ENCODE peak calls at places on chromosome 10, in five cellular contexts. One of them, this sample, is unnamed.

GRCh38 chr10:130713105-130713504 is 576.9 kb downstream of the GLRX3 start:
- DNase-seq in stimulated activated CD4-positive, alpha-beta T cell treated with anti-CD3 and anti-CD28 coated beads, Interleukin-2, amount 100 ng/mL, for 48 hours: no peak
- DNase-seq in CD4-positive, alpha-beta memory T cell: no peak
- DNase-seq in brain microvascular endothelial cell: no peak
- DNase-seq in cardiac fibroblast: no peak
- DNase-seq in this sample: no peak

GRCh38 chr10:19041176-19041575 is 7.4 kb upstream of the MALRD1 start:
- DNase-seq in stimulated activated CD4-positive, alpha-beta T cell treated with anti-CD3 and anti-CD28 coated beads, Interleukin-2, amount 100 ng/mL, for 48 hours: no peak
- DNase-seq in CD4-positive, alpha-beta memory T cell: no peak
- DNase-seq in brain microvascular endothelial cell: no peak
- DNase-seq in cardiac fibroblast: no peak
- DNase-seq in this sample: no peak

GRCh38 chr10:58588673-58589265 is 76.1 kb downstream of the BICC1 start:
- DNase-seq in stimulated activated CD4-positive, alpha-beta T cell treated with anti-CD3 and anti-CD28 coated beads, Interleukin-2, amount 100 ng/mL, for 48 hours: no peak
- DNase-seq in CD4-positive, alpha-beta memory T cell: no peak
- DNase-seq in brain microvascular endothelial cell: no peak
- DNase-seq in cardiac fibroblast: no peak
- DNase-seq in this sample: peak; percentile 2

GRCh38 chr10:65570143-65571010 is 1355.5 kb upstream of the LRRTM3 start:
- DNase-seq in stimulated activated CD4-positive, alpha-beta T cell treated with anti-CD3 and anti-CD28 coated beads, Interleukin-2, amount 100 ng/mL, for 48 hours: no peak
- DNase-seq in CD4-positive, alpha-beta memory T cell: no peak
- DNase-seq in brain microvascular endothelial cell: peak; percentile 29
- DNase-seq in cardiac fibroblast: peak; percentile 57
- DNase-seq in this sample: peak; percentile 74

GRCh38 chr10:76868088-76868949 is 769.3 kb downstream of the KCNMA1 start:
- DNase-seq in stimulated activated CD4-positive, alpha-beta T cell treated with anti-CD3 and anti-CD28 coated beads, Interleukin-2, amount 100 ng/mL, for 48 hours: no peak
- DNase-seq in CD4-positive, alpha-beta memory T cell: no peak
- DNase-seq in brain microvascular endothelial cell: no peak
- DNase-seq in cardiac fibroblast: no peak
- DNase-seq in this sample: no peak

GRCh38 chr10:130998046-130998435 is 313.5 kb downstream of the TCERG1L start:
- DNase-seq in stimulated activated CD4-positive, alpha-beta T cell treated with anti-CD3 and anti-CD28 coated beads, Interleukin-2, amount 100 ng/mL, for 48 hours: no peak
- DNase-seq in CD4-positive, alpha-beta memory T cell: no peak
- DNase-seq in brain microvascular endothelial cell: no peak
- DNase-seq in cardiac fibroblast: no peak
- DNase-seq in this sample: no peak

GRCh38 chr10:113959383-113959760 is 84.3 kb upstream of the ADRB1 start:
- DNase-seq in stimulated activated CD4-positive, alpha-beta T cell treated with anti-CD3 and anti-CD28 coated beads, Interleukin-2, amount 100 ng/mL, for 48 hours: no peak
- DNase-seq in CD4-positive, alpha-beta memory T cell: no peak
- DNase-seq in brain microvascular endothelial cell: peak; percentile 4
- DNase-seq in cardiac fibroblast: no peak
- DNase-seq in this sample: peak; percentile 88

GRCh38 chr10:12221323-12222298 is 25.6 kb downstream of the CDC123 start:
- DNase-seq in stimulated activated CD4-positive, alpha-beta T cell treated with anti-CD3 and anti-CD28 coated beads, Interleukin-2, amount 100 ng/mL, for 48 hours: no peak
- DNase-seq in CD4-positive, alpha-beta memory T cell: no peak
- DNase-seq in brain microvascular endothelial cell: peak; percentile 28
- DNase-seq in cardiac fibroblast: peak; percentile 59
- DNase-seq in this sample: peak; percentile 16

GRCh38 chr10:108363566-108363965 is 1199.1 kb upstream of the SORCS1 start:
- DNase-seq in stimulated activated CD4-positive, alpha-beta T cell treated with anti-CD3 and anti-CD28 coated beads, Interleukin-2, amount 100 ng/mL, for 48 hours: no peak
- DNase-seq in CD4-positive, alpha-beta memory T cell: no peak
- DNase-seq in brain microvascular endothelial cell: no peak
- DNase-seq in cardiac fibroblast: no peak
- DNase-seq in this sample: no peak

GRCh38 chr10:73433538-73433867 is at the start of gene MSS51:
- DNase-seq in stimulated activated CD4-positive, alpha-beta T cell treated with anti-CD3 and anti-CD28 coated beads, Interleukin-2, amount 100 ng/mL, for 48 hours: no peak
- DNase-seq in CD4-positive, alpha-beta memory T cell: no peak
- DNase-seq in brain microvascular endothelial cell: no peak
- DNase-seq in cardiac fibroblast: no peak
- DNase-seq in this sample: no peak

GRCh38 chr10:126270116-126270515 is 118.2 kb downstream of the ADAM12 start:
- DNase-seq in stimulated activated CD4-positive, alpha-beta T cell treated with anti-CD3 and anti-CD28 coated beads, Interleukin-2, amount 100 ng/mL, for 48 hours: no peak
- DNase-seq in CD4-positive, alpha-beta memory T cell: no peak
- DNase-seq in brain microvascular endothelial cell: no peak
- DNase-seq in cardiac fibroblast: peak; percentile 56
- DNase-seq in this sample: no peak

This sample was measured in small intestine.